ENCODE peak calls at places on chromosomes 13 and 19, in five cellular contexts. L, F, A, H and I are unnamed samples.

GRCh38 chr13:23956106-23956505 is 58.8 kb upstream of the C1QTNF9B start:
- DNase-seq in H (no peak), A (no peak), L (no peak), F (no peak), I (no peak)

GRCh38 chr19:5308471-5309437 is 31.9 kb downstream of the PTPRS start:
- DNase-seq in A (no peak), L (peak), F (no peak), H (no peak), I (peak)

GRCh38 chr19:41263850-41264580 is at the start of gene HNRNPUL1:
- DNase-seq in F (peak), L (peak), H (peak), A (peak), I (peak)

GRCh38 chr19:4536798-4537197 is 1.8 kb upstream of the PLIN5 start:
- DNase-seq in H (no peak), A (no peak), L (no peak), F (no peak), I (no peak)

GRCh38 chr13:111267205-111267604 is 53.2 kb upstream of the TEX29 start:
- DNase-seq in L (no peak), H (no peak), A (no peak), F (no peak), I (no peak)

GRCh38 chr19:1780272-1780957 is 27.1 kb downstream of the ONECUT3 start:
- DNase-seq in F (no peak), A (no peak), H (no peak), L (no peak), I (no peak)

GRCh38 chr19:21580101-21580500 is 74.7 kb downstream of the ZNF429 start:
- DNase-seq in L (no peak), H (no peak), A (no peak), F (no peak), I (no peak)

GRCh38 chr19:4967738-4968461 is 1.0 kb upstream of the KDM4B start:
- DNase-seq in F (no peak), A (no peak), H (no peak), L (no peak), I (no peak)